ENCODE peak calls at places on chromosomes 1 and 21, in ten cellular contexts. W is right cardiac atrium, C is NCI-H526 treated with DMSO at 0.1 percent for 48 hours, X is body of pancreas, V is left colon, H is T-helper 2 cell, J is left kidney, B is osteocyte, S is SK-MEL-5, K is psoas muscle. F is an unnamed sample.
A peak's percentile ranks its signal among the peaks of the same experiment; 100 is the strongest.

GRCh38 chr1:115655307-115655664 is 13.5 kb downstream of the VANGL1 start:
- DNase-seq in C (no peak), W (no peak), B (no peak), X (no peak), J (no peak), K (no peak), H (no peak), V (no peak), S (no peak), F (no peak)

GRCh38 chr21:22710725-22711124 is 1712.5 kb downstream of the NCAM2 start:
- DNase-seq in H (no peak), V (no peak), J (peak; percentile 7), W (no peak), C (no peak), X (no peak), K (no peak), S (no peak), B (no peak), F (no peak)

GRCh38 chr1:28161770-28162550 is 14.5 kb downstream of the PTAFR start:
- DNase-seq in X (no peak), J (no peak), B (no peak), W (no peak), V (no peak), K (peak; percentile 5), H (no peak), S (no peak), C (no peak), F (no peak)

GRCh38 chr1:52233463-52233862 is 91.6 kb downstream of the ZFYVE9 start:
- DNase-seq in X (no peak), K (no peak), B (no peak), W (no peak), S (no peak), J (no peak), H (no peak), C (no peak), V (no peak), F (no peak)

GRCh38 chr1:5951846-5952410 is 40.3 kb downstream of the NPHP4 start:
- DNase-seq in V (no peak), B (peak; percentile 76), H (no peak), S (no peak), K (no peak), X (no peak), C (no peak), J (no peak), W (no peak), F (no peak)

GRCh38 chr1:26122988-26123973 is 11.7 kb downstream of the PDIK1L start:
- DNase-seq in B (no peak), H (no peak), C (no peak), K (no peak), X (no peak), J (no peak), W (no peak), S (no peak), V (no peak), F (no peak)

GRCh38 chr1:206048582-206048981 is 4.4 kb upstream of the RHEX start:
- DNase-seq in K (no peak), J (peak; percentile 43), H (no peak), C (no peak), S (no peak), W (peak; percentile 24), B (no peak), X (peak; percentile 81), V (peak; percentile 86), F (peak; percentile 89)

GRCh38 chr1:37537378-37537777 is 16.7 kb downstream of the SNIP1 start:
- DNase-seq in S (no peak), W (no peak), H (no peak), X (peak; percentile 23), C (no peak), J (no peak), B (no peak), V (no peak), K (no peak), F (no peak)

GRCh38 chr1:108829498-108829916 is 27.4 kb downstream of the AKNAD1 start:
- DNase-seq in H (no peak), K (no peak), X (no peak), W (no peak), J (no peak), S (no peak), B (peak; percentile 5), C (no peak), V (no peak), F (no peak)

GRCh38 chr1:209012443-209013196 is 570.9 kb upstream of the CAMK1G start:
- DNase-seq in W (no peak), X (peak; percentile 23), C (no peak), V (no peak), S (no peak), B (no peak), H (no peak), K (no peak), J (no peak), F (no peak)

GRCh38 chr1:206556047-206556747 is 48.9 kb downstream of the RASSF5 start:
- DNase-seq in X (no peak), V (no peak), K (no peak), C (peak; percentile 26), J (no peak), S (no peak), B (no peak), H (no peak), W (no peak), F (peak; percentile 28)

GRCh38 chr1:24688621-24689195 is 45.6 kb downstream of the SRRM1 start:
- DNase-seq in C (no peak), K (peak; percentile 79), H (peak; percentile 32), B (peak; percentile 88), V (peak; percentile 65), S (peak; percentile 78), J (peak; percentile 89), X (peak; percentile 79), W (peak; percentile 69), F (peak; percentile 70)

GRCh38 chr1:13836136-13836535 is 136.1 kb downstream of the PRDM2 start:
- DNase-seq in S (no peak), X (no peak), C (no peak), V (no peak), W (no peak), B (no peak), K (no peak), H (no peak), J (no peak), F (no peak)

GRCh38 chr1:213995603-213996002 is 7.8 kb downstream of the PROX1 start:
- DNase-seq in K (no peak), S (no peak), B (no peak), C (no peak), J (no peak), V (no peak), X (no peak), H (no peak), W (no peak), F (no peak)

GRCh38 chr1:213287987-213288386 is 236.9 kb downstream of the RPS6KC1 start:
- DNase-seq in J (no peak), S (no peak), H (no peak), B (no peak), W (no peak), X (no peak), C (no peak), K (no peak), V (no peak), F (no peak)

GRCh38 chr1:226549937-226550670 is 1.5 kb downstream of the STUM start:
- DNase-seq in X (peak; percentile 77), H (no peak), C (no peak), W (peak; percentile 51), J (peak; percentile 64), K (peak; percentile 74), S (peak; percentile 40), B (no peak), V (peak; percentile 83), F (no peak)

GRCh38 chr1:61313906-61314422 is 231.6 kb downstream of the NFIA start:
- DNase-seq in J (no peak), B (no peak), K (no peak), C (no peak), H (no peak), W (no peak), X (no peak), V (no peak), S (no peak), F (no peak)

GRCh38 chr1:56525463-56526155 is 53.8 kb downstream of the PLPP3 start:
- DNase-seq in W (no peak), K (no peak), C (no peak), H (no peak), J (no peak), V (peak; percentile 40), B (no peak), X (no peak), S (peak; percentile 86), F (no peak)

GRCh38 chr1:84611796-84612195 is 37.6 kb upstream of the CTBS start:
- DNase-seq in W (no peak), K (no peak), J (no peak), X (no peak), C (no peak), V (no peak), B (peak; percentile 34), H (no peak), S (no peak), F (no peak)

GRCh38 chr1:31327381-31327780 is 30.5 kb downstream of the ZCCHC17 start:
- DNase-seq in K (no peak), S (peak; percentile 32), J (no peak), V (no peak), H (no peak), X (no peak), B (no peak), W (no peak), C (no peak), F (no peak)

GRCh38 chr1:200041337-200042118 is 14.0 kb downstream of the NR5A2 start:
- DNase-seq in B (no peak), X (peak; percentile 48), V (no peak), W (no peak), J (peak; percentile 23), K (no peak), C (no peak), S (no peak), H (no peak), F (no peak)

GRCh38 chr1:168386949-168387586 is 106.4 kb downstream of the TBX19 start:
- DNase-seq in K (peak; percentile 61), W (peak; percentile 31), J (peak; percentile 87), X (peak; percentile 81), S (no peak), B (peak; percentile 25), V (no peak), C (no peak), H (peak; percentile 60), F (peak; percentile 74)

GRCh38 chr1:153292740-153293479 is 19.8 kb downstream of the PGLYRP3 start:
- DNase-seq in J (no peak), V (no peak), K (no peak), B (no peak), C (no peak), H (no peak), X (no peak), S (no peak), W (no peak), F (no peak)

GRCh38 chr1:41098657-41099207 is 77.2 kb upstream of the SLFNL1 start:
- DNase-seq in X (no peak), B (no peak), W (no peak), K (no peak), J (no peak), S (no peak), H (no peak), V (no peak), C (no peak), F (no peak)

GRCh38 chr1:168260393-168260792 is 20.3 kb upstream of the TBX19 start:
- DNase-seq in W (no peak), B (no peak), S (no peak), J (peak; percentile 92), H (no peak), C (no peak), K (no peak), V (no peak), X (no peak), F (no peak)

GRCh38 chr1:193335797-193336428 is 149.5 kb upstream of the B3GALT2 start:
- DNase-seq in V (no peak), C (no peak), H (no peak), S (no peak), B (no peak), J (peak; percentile 32), K (no peak), X (no peak), W (no peak), F (no peak)

GRCh38 chr21:45219517-45219916 is 68.2 kb downstream of the POFUT2 start:
- DNase-seq in H (no peak), V (no peak), K (no peak), J (no peak), C (no peak), X (no peak), B (peak; percentile 51), W (no peak), S (peak; percentile 97), F (no peak)